ENCODE peak calls at places on chromosome 18, in four cellular contexts. One of them, this sample, is unnamed.
A peak's percentile ranks its signal among the peaks of the same experiment; 100 is the strongest.

GRCh38 chr18:63788447-63789096 is 13.4 kb downstream of the SERPINB7 start:
- DNase-seq in H9: no peak
- DNase-seq in H1: no peak
- DNase-seq in mesendoderm: no peak
- DNase-seq in this sample: peak; percentile 96

GRCh38 chr18:45626330-45627203 is 11.3 kb downstream of the SLC14A2 start:
- DNase-seq in H9: peak; percentile 71
- DNase-seq in H1: peak; percentile 13
- DNase-seq in mesendoderm: peak; percentile 85
- DNase-seq in this sample: peak; percentile 43

GRCh38 chr18:48780151-48781001 is 170.4 kb downstream of the SMAD7 start:
- DNase-seq in H9: no peak
- DNase-seq in H1: no peak
- DNase-seq in mesendoderm: no peak
- DNase-seq in this sample: peak; percentile 38

GRCh38 chr18:54453996-54454395 is 96.3 kb downstream of the C18orf54 start:
- DNase-seq in H9: no peak
- DNase-seq in H1: no peak
- DNase-seq in mesendoderm: no peak
- DNase-seq in this sample: no peak

GRCh38 chr18:39842042-39842791 is 2112.8 kb upstream of the PIK3C3 start:
- DNase-seq in H9: no peak
- DNase-seq in H1: no peak
- DNase-seq in mesendoderm: peak; percentile 11
- DNase-seq in this sample: no peak

GRCh38 chr18:8696749-8697211 is 8.6 kb upstream of the MTCL1 start:
- DNase-seq in H9: peak; percentile 70
- DNase-seq in H1: no peak
- DNase-seq in mesendoderm: peak; percentile 51
- DNase-seq in this sample: peak; percentile 48

GRCh38 chr18:24878289-24878688 is 417.9 kb downstream of the HRH4 start:
- DNase-seq in H9: no peak
- DNase-seq in H1: no peak
- DNase-seq in mesendoderm: peak; percentile 52
- DNase-seq in this sample: peak; percentile 64

GRCh38 chr18:3177902-3178687 is 41.7 kb downstream of the MYOM1 start:
- DNase-seq in H9: no peak
- DNase-seq in H1: no peak
- DNase-seq in mesendoderm: no peak
- DNase-seq in this sample: peak; percentile 19

GRCh38 chr18:8742382-8743361 is 37.3 kb downstream of the MTCL1 start:
- DNase-seq in H9: no peak
- DNase-seq in H1: no peak
- DNase-seq in mesendoderm: no peak
- DNase-seq in this sample: no peak

GRCh38 chr18:27377251-27377650 is 192.1 kb upstream of the CHST9 start:
- DNase-seq in H9: no peak
- DNase-seq in H1: no peak
- DNase-seq in mesendoderm: peak; percentile 18
- DNase-seq in this sample: no peak

GRCh38 chr18:53698907-53699306 is 525.6 kb downstream of the MBD2 start:
- DNase-seq in H9: peak; percentile 46
- DNase-seq in H1: no peak
- DNase-seq in mesendoderm: peak; percentile 68
- DNase-seq in this sample: no peak

DNA sequence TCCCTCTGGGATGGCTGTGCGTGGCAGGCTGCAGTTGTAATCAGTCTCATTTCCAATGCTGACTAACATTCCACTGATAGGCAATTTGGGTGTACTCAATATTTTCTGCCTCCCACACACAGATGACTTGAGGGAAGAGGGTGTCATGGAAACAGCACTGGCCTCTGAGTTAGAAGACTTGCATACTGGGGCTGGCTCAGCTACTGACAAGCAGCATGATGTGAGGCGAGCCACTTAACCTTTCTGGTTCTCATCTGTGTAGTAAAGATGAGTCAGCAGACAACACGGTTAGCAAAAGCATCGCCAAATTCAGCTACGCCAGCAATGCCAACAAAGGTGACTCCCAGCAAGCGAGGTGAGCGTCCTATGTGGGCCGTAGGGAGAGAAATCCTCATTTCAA is 73.5 kb downstream of the COLEC12 start:
- DNase-seq in H9: no peak
- DNase-seq in H1: no peak
- DNase-seq in mesendoderm: no peak
- DNase-seq in this sample: peak; percentile 82
- H2AK5ac ChIP-seq in H9: no peak overlapping the region
- H2AK5ac ChIP-seq in H1: no peak overlapping the region
- H2AK5ac ChIP-seq in mesendoderm: no peak overlapping the region
- H2AK5ac ChIP-seq in this sample: peak overlapping the region; percentile 13

GRCh38 chr18:59724116-59724515 is 26.9 kb upstream of the CCBE1 start:
- DNase-seq in H9: no peak
- DNase-seq in H1: no peak
- DNase-seq in mesendoderm: no peak
- DNase-seq in this sample: no peak
- H4K5ac ChIP-seq in H9: no peak overlapping the region
- H4K5ac ChIP-seq in H1: no peak overlapping the region
- H4K5ac ChIP-seq in mesendoderm: no peak overlapping the region
- H4K5ac ChIP-seq in this sample: peak overlapping the region; percentile 10

GRCh38 chr18:79496978-79497637 is 101.4 kb downstream of the NFATC1 start:
- DNase-seq in H9: no peak
- DNase-seq in H1: no peak
- DNase-seq in mesendoderm: no peak
- DNase-seq in this sample: peak; percentile 57
- H2BK15ac ChIP-seq in H9: no peak overlapping the region
- H2BK15ac ChIP-seq in H1: no peak overlapping the region
- H2BK15ac ChIP-seq in mesendoderm: no peak overlapping the region
- H2BK15ac ChIP-seq in this sample: no peak overlapping the region

GRCh38 chr18:464311-464659 is 36.2 kb downstream of the COLEC12 start:
- DNase-seq in H9: no peak
- DNase-seq in H1: no peak
- DNase-seq in mesendoderm: no peak
- DNase-seq in this sample: no peak
- H2AK5ac ChIP-seq in H9: no peak overlapping the region
- H2AK5ac ChIP-seq in H1: no peak overlapping the region
- H2AK5ac ChIP-seq in mesendoderm: no peak overlapping the region
- H2AK5ac ChIP-seq in this sample: no peak overlapping the region

GRCh38 chr18:61554946-61555361 is 221.7 kb downstream of the CDH20 start:
- DNase-seq in H9: no peak
- DNase-seq in H1: no peak
- DNase-seq in mesendoderm: peak; percentile 9
- DNase-seq in this sample: peak; percentile 24

GRCh38 chr18:61556862-61557261 is 223.6 kb downstream of the CDH20 start:
- DNase-seq in H9: no peak
- DNase-seq in H1: no peak
- DNase-seq in mesendoderm: peak; percentile 39
- DNase-seq in this sample: no peak

GRCh38 chr18:61554117-61554776 is 221.0 kb downstream of the CDH20 start:
- DNase-seq in H9: no peak
- DNase-seq in H1: no peak
- DNase-seq in mesendoderm: no peak
- DNase-seq in this sample: no peak

GRCh38 chr18:61551586-61551985 is 218.4 kb downstream of the CDH20 start:
- DNase-seq in H9: peak; percentile 49
- DNase-seq in H1: peak; percentile 47
- DNase-seq in mesendoderm: peak; percentile 88
- DNase-seq in this sample: peak; percentile 88

GRCh38 chr18:61556316-61556715 is 223.1 kb downstream of the CDH20 start:
- DNase-seq in H9: no peak
- DNase-seq in H1: no peak
- DNase-seq in mesendoderm: no peak
- DNase-seq in this sample: no peak
- H4K5ac ChIP-seq in H9: no peak overlapping the region
- H4K5ac ChIP-seq in H1: no peak overlapping the region
- H4K5ac ChIP-seq in mesendoderm: no peak overlapping the region
- H4K5ac ChIP-seq in this sample: no peak overlapping the region

DNA sequence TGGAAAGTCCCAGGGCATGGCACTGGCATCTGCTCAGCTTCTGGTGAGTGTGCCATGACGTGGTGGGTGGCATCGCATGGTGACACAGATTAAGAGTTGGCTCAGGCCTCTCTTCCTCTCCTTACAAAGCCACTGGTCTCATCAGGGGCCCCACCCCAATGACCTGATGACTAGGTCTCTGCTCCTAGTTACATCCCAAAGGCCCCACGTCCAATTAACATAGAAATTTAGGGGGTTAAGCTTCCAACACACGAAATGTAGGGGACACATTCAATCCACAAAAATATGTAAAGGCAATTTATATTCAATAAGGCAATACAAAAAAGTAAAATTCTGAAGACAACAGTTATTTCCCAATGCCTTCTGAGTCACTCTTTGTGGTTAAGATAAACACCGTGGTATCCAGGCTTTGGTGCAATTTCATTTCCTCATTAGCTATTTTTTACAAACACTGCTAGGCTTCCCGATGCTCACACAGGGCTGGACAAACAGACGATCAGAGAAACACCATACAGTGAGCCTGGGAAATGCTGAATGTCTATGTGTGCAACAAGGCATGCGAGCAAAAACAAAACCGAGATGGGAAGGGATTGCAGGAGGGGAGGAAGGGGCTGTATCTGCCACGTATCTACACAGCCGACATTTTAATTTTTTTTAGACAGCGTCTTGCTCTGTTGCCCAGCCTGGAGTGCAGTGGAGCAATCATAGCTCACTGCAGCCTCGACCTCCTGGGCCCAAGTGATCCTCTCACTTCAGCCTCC is 67.2 kb downstream of the MBP start:
- DNase-seq in H9: no peak
- DNase-seq in H1: no peak
- DNase-seq in mesendoderm: no peak
- DNase-seq in this sample: peak; percentile 94
- H2BK15ac ChIP-seq in H9: no peak overlapping the region
- H2BK15ac ChIP-seq in H1: no peak overlapping the region
- H2BK15ac ChIP-seq in mesendoderm: no peak overlapping the region
- H2BK15ac ChIP-seq in this sample: peak overlapping the region; percentile 91

GRCh38 chr18:37578182-37578678 is 12.6 kb upstream of the CELF4 start:
- DNase-seq in H9: no peak
- DNase-seq in H1: no peak
- DNase-seq in mesendoderm: no peak
- DNase-seq in this sample: no peak
- H2AK5ac ChIP-seq in H9: no peak overlapping the region
- H2AK5ac ChIP-seq in H1: peak overlapping the region; percentile 71
- H2AK5ac ChIP-seq in mesendoderm: no peak overlapping the region
- H2AK5ac ChIP-seq in this sample: no peak overlapping the region

DNA sequence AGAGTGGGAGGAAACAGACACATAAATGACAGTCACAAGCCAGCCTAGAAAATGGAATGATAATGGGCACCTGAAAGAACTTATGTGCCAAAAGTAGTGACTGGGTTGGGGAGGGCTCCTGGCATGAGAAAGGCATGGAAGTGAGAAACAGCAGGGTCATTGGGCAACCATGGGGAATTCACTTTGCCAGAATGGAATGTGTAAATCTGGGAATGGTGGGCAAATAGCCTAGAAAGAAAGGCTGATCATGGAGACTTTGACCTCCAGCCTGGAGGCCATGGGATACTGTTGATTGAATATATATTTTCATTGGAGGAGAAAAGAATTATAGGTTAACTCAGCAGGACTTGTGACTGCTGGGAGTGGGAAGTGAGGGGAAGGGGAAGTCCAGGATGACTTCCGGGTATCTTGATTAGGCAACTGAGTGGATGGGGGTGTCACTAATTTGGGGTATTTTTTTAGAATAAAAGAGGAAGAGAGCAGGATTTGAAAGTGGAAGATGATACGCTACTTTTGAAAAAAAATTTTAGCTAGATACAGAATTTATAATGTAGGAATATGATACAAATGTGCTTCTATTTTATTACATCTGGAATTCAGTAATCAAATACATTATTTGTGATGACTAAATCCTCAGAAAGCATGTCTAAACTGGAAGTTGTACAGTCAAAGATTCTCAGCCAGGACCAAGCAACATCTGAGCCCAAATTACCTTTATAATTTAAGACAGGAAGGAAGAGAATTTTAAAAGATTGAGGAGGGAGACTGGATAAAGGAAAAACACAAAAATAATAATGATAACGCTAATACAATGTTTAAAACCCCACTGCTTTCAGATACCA is 116.1 kb downstream of the GATA6 start:
- DNase-seq in H9: no peak
- DNase-seq in H1: no peak
- DNase-seq in mesendoderm: no peak
- DNase-seq in this sample: no peak
- H4K5ac ChIP-seq in H9: no peak overlapping the region
- H4K5ac ChIP-seq in H1: no peak overlapping the region
- H4K5ac ChIP-seq in mesendoderm: no peak overlapping the region
- H4K5ac ChIP-seq in this sample: no peak overlapping the region

GRCh38 chr18:10317864-10318685 is 136.4 kb upstream of the APCDD1 start:
- DNase-seq in H9: no peak
- DNase-seq in H1: no peak
- DNase-seq in mesendoderm: peak; percentile 80
- DNase-seq in this sample: no peak

GRCh38 chr18:10320201-10320600 is 134.2 kb upstream of the APCDD1 start:
- DNase-seq in H9: no peak
- DNase-seq in H1: no peak
- DNase-seq in mesendoderm: no peak
- DNase-seq in this sample: no peak

GRCh38 chr18:10316778-10317177 is 137.7 kb upstream of the APCDD1 start:
- DNase-seq in H9: no peak
- DNase-seq in H1: no peak
- DNase-seq in mesendoderm: no peak
- DNase-seq in this sample: no peak

GRCh38 chr18:10320848-10321247 is 133.6 kb upstream of the APCDD1 start:
- DNase-seq in H9: no peak
- DNase-seq in H1: no peak
- DNase-seq in mesendoderm: no peak
- DNase-seq in this sample: peak; percentile 57

GRCh38 chr18:10318686-10318960 is 135.8 kb upstream of the APCDD1 start:
- DNase-seq in H9: no peak
- DNase-seq in H1: no peak
- DNase-seq in mesendoderm: peak; percentile 85
- DNase-seq in this sample: peak; percentile 25
- H2BK15ac ChIP-seq in H9: no peak overlapping the region
- H2BK15ac ChIP-seq in H1: no peak overlapping the region
- H2BK15ac ChIP-seq in mesendoderm: no peak overlapping the region
- H2BK15ac ChIP-seq in this sample: no peak overlapping the region

GRCh38 chr18:74492259-74492658 is 3.9 kb upstream of the CNDP2 start:
- DNase-seq in H9: no peak
- DNase-seq in H1: no peak
- DNase-seq in mesendoderm: no peak
- DNase-seq in this sample: no peak
- H2AK5ac ChIP-seq in H9: no peak overlapping the region
- H2AK5ac ChIP-seq in H1: no peak overlapping the region
- H2AK5ac ChIP-seq in mesendoderm: no peak overlapping the region
- H2AK5ac ChIP-seq in this sample: no peak overlapping the region

This sample was measured in IMR-90.